ENCODE peak calls at places on chromosomes 11 and 22, in six cellular contexts. S is GM12891, V is H1, Q is K562, L is HepG2, G is GM12878. J is an unnamed sample.

GRCh38 chr22:26395926-26396325 is 33.1 kb upstream of the ASPHD2 start:
- DNase-seq in S (no peak), V (no peak), Q (no peak), L (no peak), G (no peak), J (no peak)

GRCh38 chr22:50281957-50282356 is 11.8 kb upstream of the MAPK11 start:
- DNase-seq in S (no peak), V (no peak), Q (no peak), L (no peak), G (no peak), J (no peak)

GRCh38 chr11:113464416-113464815 is 10.8 kb downstream of the DRD2 start:
- DNase-seq in S (no peak), V (no peak), Q (no peak), L (no peak), G (no peak), J (no peak)

GRCh38 chr22:46364341-46365165 is 29.0 kb downstream of the TRMU start:
- DNase-seq in S (no peak), V (no peak), Q (no peak), L (no peak), G (no peak), J (no peak)

GRCh38 chr11:100941033-100941432 is 188.6 kb downstream of the PGR start:
- DNase-seq in S (no peak), V (no peak), Q (no peak), L (no peak), G (no peak), J (no peak)

GRCh38 chr11:109435121-109435742 is 13.2 kb downstream of the C11orf87 start:
- DNase-seq in S (no peak), V (no peak), Q (no peak), L (no peak), G (no peak), J (no peak)

GRCh38 chr11:119480375-119481020 is 57.5 kb upstream of the THY1 start:
- DNase-seq in S (no peak), V (peak; percentile 39), Q (no peak), L (no peak), G (no peak), J (no peak)

GRCh38 chr11:12414641-12415040 is 37.3 kb downstream of the PARVA start:
- DNase-seq in S (no peak), V (no peak), Q (no peak), L (no peak), G (no peak), J (no peak)

GRCh38 chr11:70089631-70090030 is 11.5 kb downstream of the ANO1 start:
- DNase-seq in S (no peak), V (no peak), Q (no peak), L (no peak), G (no peak), J (no peak)
- TF ChIP-seq POLR2AphosphoS5 in S (no peak), V (no peak), Q (no peak), L (no peak), G (no peak), J (no peak)

GRCh38 chr11:34631737-34632104 is 10.8 kb downstream of the EHF start:
- DNase-seq in S (no peak), V (no peak), Q (no peak), L (no peak), G (no peak), J (no peak)

GRCh38 chr11:34630544-34630943 is 9.7 kb downstream of the EHF start:
- DNase-seq in S (no peak), V (no peak), Q (no peak), L (no peak), G (no peak), J (no peak)

GRCh38 chr11:34631297-34631696 is 10.4 kb downstream of the EHF start:
- DNase-seq in S (no peak), V (no peak), Q (no peak), L (no peak), G (no peak), J (no peak)

GRCh38 chr11:34633640-34633989 is 12.7 kb downstream of the EHF start:
- DNase-seq in S (no peak), V (no peak), Q (no peak), L (no peak), G (no peak), J (no peak)

DNA sequence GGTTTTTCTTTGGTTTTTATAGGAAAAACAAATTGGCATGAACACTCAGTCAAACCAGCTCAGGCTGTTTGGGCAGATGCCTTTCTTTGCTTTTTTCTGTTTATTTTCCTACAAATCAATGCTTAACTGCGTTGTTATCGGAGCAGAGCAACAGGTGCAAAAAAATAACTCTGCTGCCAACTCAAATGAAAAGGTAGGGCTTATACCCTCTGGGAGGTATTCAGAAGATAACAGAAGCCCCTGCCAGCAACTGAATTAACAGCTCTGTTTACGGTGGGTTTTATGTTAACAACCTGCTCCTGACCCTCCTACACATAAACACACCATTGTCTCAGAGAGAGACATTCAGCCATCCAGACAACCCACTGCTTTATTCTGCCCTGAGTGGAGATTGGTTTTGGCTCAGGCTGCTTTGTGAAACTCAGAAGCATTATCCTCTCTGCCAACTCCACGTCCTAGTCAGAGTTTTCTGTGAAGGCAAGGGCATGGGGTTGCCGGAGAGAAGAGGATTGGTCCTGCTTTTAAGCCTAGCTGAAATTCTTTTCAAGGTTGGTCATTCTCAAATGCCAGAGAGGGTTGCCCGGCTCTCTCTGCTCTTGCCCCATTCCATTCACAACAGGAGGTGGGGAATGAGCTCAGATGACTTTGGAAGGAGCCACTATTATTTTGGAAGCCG is 11.3 kb downstream of the EHF start:
- DNase-seq in S (no peak), V (no peak), Q (no peak), L (no peak), G (no peak), J (no peak)
- TF ChIP-seq POLR2A in S (no peak), V (no peak), Q (no peak), L (no peak), G (no peak), J (no peak)

DNA sequence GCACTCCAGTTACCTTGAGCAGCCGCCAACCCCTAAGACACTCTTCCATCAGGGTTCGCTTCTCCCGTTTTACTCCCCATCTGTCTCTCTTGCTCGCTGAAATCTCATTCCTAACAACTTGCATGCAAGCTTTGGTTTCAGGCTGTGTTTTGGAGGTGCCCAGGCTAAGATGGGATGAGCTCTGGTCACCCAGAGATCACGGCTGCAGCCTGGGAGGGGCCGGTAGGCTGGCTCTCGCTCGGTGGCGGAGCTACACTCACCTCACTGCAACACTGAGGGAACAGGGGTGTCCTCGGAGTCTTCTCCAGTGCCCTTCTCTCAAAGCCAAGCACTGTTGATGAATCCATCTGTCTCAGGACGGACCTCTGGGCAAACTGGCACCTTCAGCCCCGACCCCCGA is 197.5 kb downstream of the BARX2 start:
- DNase-seq in S (no peak), V (no peak), Q (no peak), L (no peak), G (no peak), J (no peak)
- TF ChIP-seq TAF1 in S (no peak), V (no peak), Q (no peak), L (no peak), G (no peak), J (no peak)

GRCh38 chr22:38490475-38490874 is 15.6 kb downstream of the DDX17 start:
- DNase-seq in S (no peak), V (no peak), Q (no peak), L (no peak), G (no peak), J (no peak)
- TF ChIP-seq POLR2AphosphoS5 in S (no peak), V (no peak), Q (no peak), L (no peak), G (no peak), J (no peak)

GRCh38 chr22:31943976-31944699 is at the start of gene YWHAH:
- DNase-seq in S (peak; percentile 93), V (peak; percentile 95), Q (peak; percentile 88), L (peak; percentile 88), G (peak; percentile 62), J (peak; percentile 89)
- TF ChIP-seq POLR2A in S (peak; percentile 82), V (peak; percentile 59), Q (peak; percentile 70), L (peak; percentile 84), G (peak; percentile 96), J (peak; percentile 97)

GRCh38 chr22:20204281-20204680 is 53.4 kb upstream of the CCDC188 start:
- DNase-seq in S (no peak), V (no peak), Q (no peak), L (no peak), G (no peak), J (no peak)
- TF ChIP-seq TAF1 in S (no peak), V (no peak), Q (no peak), L (no peak), G (no peak), J (no peak)

GRCh38 chr22:38967451-38968450 is 10.3 kb downstream of the APOBEC3A start:
- DNase-seq in S (no peak), V (no peak), Q (no peak), L (no peak), G (no peak), J (no peak)
- TF ChIP-seq POLR2AphosphoS5 in S (no peak), V (no peak), Q (no peak), L (no peak), G (no peak), J (no peak)

GRCh38 chr11:1005913-1006312 is 30.6 kb downstream of the MUC6 start:
- DNase-seq in S (no peak), V (no peak), Q (no peak), L (no peak), G (no peak), J (no peak)

GRCh38 chr11:1008781-1009180 is 27.7 kb downstream of the MUC6 start:
- DNase-seq in S (no peak), V (no peak), Q (no peak), L (no peak), G (no peak), J (no peak)

GRCh38 chr11:1007279-1007678 is 29.2 kb downstream of the MUC6 start:
- DNase-seq in S (no peak), V (no peak), Q (no peak), L (no peak), G (no peak), J (no peak)

GRCh38 chr11:1008001-1008400 is 28.5 kb downstream of the MUC6 start:
- DNase-seq in S (no peak), V (no peak), Q (no peak), L (no peak), G (no peak), J (no peak)

GRCh38 chr11:1006762-1007161 is 29.8 kb downstream of the MUC6 start:
- DNase-seq in S (no peak), V (no peak), Q (no peak), L (no peak), G (no peak), J (no peak)
- TF ChIP-seq POLR2A in S (no peak), V (no peak), Q (no peak), L (no peak), G (no peak), J (no peak)